ENCODE peak calls at places on chromosome 5, in eight cellular contexts. O is SJSA1; X is HT1080; A is CD8-positive, alpha-beta memory T cell; N is tibial nerve; Z is endothelial cell; B is heart right ventricle; C is caudate nucleus. D is an unnamed sample.

GRCh38 chr5:142364251-142365145 is 39.7 kb upstream of the SPRY4 start:
- DNase-seq in Z (no peak), C (no peak), X (no peak), B (peak; percentile 64), O (no peak), A (no peak), N (peak; percentile 82), D (no peak)

GRCh38 chr5:38533286-38534121 is 22.9 kb downstream of the LIFR start:
- DNase-seq in A (no peak), C (no peak), Z (no peak), O (no peak), X (no peak), N (no peak), B (no peak), D (no peak)

GRCh38 chr5:14873093-14873492 is 1.5 kb upstream of the ANKH start:
- DNase-seq in B (no peak), A (no peak), Z (no peak), C (no peak), X (no peak), O (no peak), N (no peak), D (no peak)

GRCh38 chr5:74167930-74168315 is 472.6 kb downstream of the ENC1 start:
- DNase-seq in O (no peak), Z (no peak), C (no peak), X (no peak), A (no peak), N (no peak), B (no peak), D (no peak)

GRCh38 chr5:9589049-9589835 is 40.9 kb downstream of the TAS2R1 start:
- DNase-seq in A (no peak), B (no peak), Z (no peak), X (no peak), O (no peak), N (no peak), C (no peak), D (no peak)

GRCh38 chr5:60792438-60792837 is 51.6 kb downstream of the ELOVL7 start:
- DNase-seq in Z (no peak), N (no peak), X (no peak), C (no peak), O (no peak), B (no peak), A (no peak), D (no peak)

GRCh38 chr5:33381243-33381642 is 59.5 kb upstream of the TARS1 start:
- DNase-seq in X (no peak), C (no peak), B (no peak), Z (no peak), O (no peak), N (no peak), A (no peak), D (no peak)

GRCh38 chr5:33806736-33807442 is 84.9 kb downstream of the ADAMTS12 start:
- DNase-seq in C (no peak), B (no peak), X (peak; percentile 80), Z (no peak), O (no peak), A (no peak), N (no peak), D (no peak)

GRCh38 chr5:143153332-143154119 is 250.0 kb downstream of the NR3C1 start:
- DNase-seq in A (no peak), Z (no peak), X (no peak), O (peak; percentile 77), B (peak; percentile 46), N (peak; percentile 81), C (no peak), D (peak; percentile 35)

GRCh38 chr5:77743181-77743580 is 33.0 kb downstream of the TBCA start:
- DNase-seq in N (no peak), A (no peak), C (no peak), O (no peak), B (no peak), Z (no peak), X (peak; percentile 7), D (no peak)